ENCODE peak calls at places on chromosomes 1 and 21, in nine cellular contexts. Y, F, J, N, L, R, H, W and D are unnamed samples.
A peak's percentile ranks its signal among the peaks of the same experiment; 100 is the strongest.

GRCh38 chr1:109993885-109994284 is 9.3 kb downstream of the AHCYL1 start:
- DNase-seq in Y (no peak), F (no peak), J (no peak), N (peak; percentile 56), L (no peak), R (no peak), H (peak; percentile 46), W (no peak), D (no peak)

GRCh38 chr1:7315316-7315715 is 455.8 kb upstream of the VAMP3 start:
- DNase-seq in Y (no peak), F (no peak), J (no peak), N (peak; percentile 71), L (no peak), R (no peak), H (no peak), W (no peak), D (no peak)

GRCh38 chr1:228088586-228089498 is 6.3 kb downstream of the ARF1 start:
- DNase-seq in Y (no peak), F (no peak), J (no peak), N (no peak), L (peak; percentile 76), R (no peak), H (no peak), W (no peak), D (no peak)

GRCh38 chr1:19372136-19372514 is 60.0 kb downstream of the SLC66A1 start:
- DNase-seq in Y (no peak), F (no peak), J (no peak), N (peak; percentile 36), L (no peak), R (no peak), H (no peak), W (no peak), D (no peak)

GRCh38 chr1:19735419-19736127 is 64.1 kb downstream of the TMCO4 start:
- DNase-seq in Y (no peak), F (peak; percentile 65), J (peak; percentile 72), N (peak; percentile 100), L (peak; percentile 91), R (no peak), H (no peak), W (no peak), D (no peak)

GRCh38 chr1:62271137-62271536 is 48.1 kb downstream of the KANK4 start:
- DNase-seq in Y (no peak), F (no peak), J (no peak), N (no peak), L (no peak), R (no peak), H (peak; percentile 36), W (no peak), D (no peak)

GRCh38 chr1:29757866-29758763 is 521.8 kb downstream of the PTPRU start:
- DNase-seq in Y (no peak), F (no peak), J (peak; percentile 33), N (no peak), L (no peak), R (no peak), H (no peak), W (no peak), D (no peak)

GRCh38 chr1:180888870-180889269 is 23.8 kb upstream of the KIAA1614 start:
- DNase-seq in Y (no peak), F (no peak), J (no peak), N (no peak), L (no peak), R (no peak), H (no peak), W (no peak), D (no peak)

GRCh38 chr1:109624215-109625010 is 4.8 kb downstream of the AMPD2 start:
- DNase-seq in Y (no peak), F (no peak), J (peak; percentile 37), N (no peak), L (no peak), R (no peak), H (no peak), W (peak; percentile 53), D (no peak)

GRCh38 chr1:98962156-98962555 is 42.5 kb downstream of the PLPPR5 start:
- DNase-seq in Y (no peak), F (no peak), J (no peak), N (peak; percentile 48), L (no peak), R (no peak), H (no peak), W (no peak), D (no peak)

GRCh38 chr1:58619286-58620054 is 42.4 kb upstream of the TACSTD2 start:
- DNase-seq in Y (peak; percentile 37), F (peak; percentile 64), J (no peak), N (no peak), L (no peak), R (no peak), H (peak; percentile 27), W (no peak), D (no peak)

GRCh38 chr21:28769683-28770082 is 223.0 kb downstream of the LTN1 start:
- DNase-seq in Y (no peak), F (no peak), J (no peak), N (peak; percentile 69), L (no peak), R (no peak), H (no peak), W (no peak), D (no peak)

GRCh38 chr1:180530501-180530900 is 28.1 kb upstream of the ACBD6 start:
- DNase-seq in Y (no peak), F (no peak), J (peak; percentile 76), N (peak; percentile 57), L (no peak), R (no peak), H (peak; percentile 43), W (no peak), D (peak; percentile 92)

GRCh38 chr1:59408608-59409007 is 111.7 kb downstream of the FGGY start:
- DNase-seq in Y (no peak), F (no peak), J (no peak), N (no peak), L (no peak), R (no peak), H (peak; percentile 31), W (no peak), D (no peak)

GRCh38 chr1:245493029-245493428 is 338.2 kb downstream of the KIF26B start:
- DNase-seq in Y (no peak), F (no peak), J (no peak), N (no peak), L (no peak), R (no peak), H (no peak), W (no peak), D (no peak)

GRCh38 chr21:38659936-38660332 is 145.8 kb upstream of the ETS2 start:
- DNase-seq in Y (no peak), F (no peak), J (no peak), N (no peak), L (no peak), R (no peak), H (no peak), W (no peak), D (no peak)

GRCh38 chr1:39462074-39462473 is 29.4 kb upstream of the BMP8A start:
- DNase-seq in Y (no peak), F (no peak), J (no peak), N (peak; percentile 81), L (no peak), R (no peak), H (no peak), W (no peak), D (no peak)